ENCODE peak calls at places on chromosomes 16 and 17, in nine cellular contexts. Z is esophagus squamous epithelium, B is psoas muscle, X is A549, Q is H1, C is mucosa of descending colon, Y is A673, H is fibroblast of pulmonary artery, T is HFF-Myc. K is an unnamed sample.
A peak's percentile ranks its signal among the peaks of the same experiment; 100 is the strongest.

GRCh38 chr17:79842656-79843474 is 3.6 kb upstream of the CBX4 start:
- DNase-seq in Z (no peak), B (no peak), X (no peak), Q (peak; percentile 56), C (peak; percentile 27), Y (peak; percentile 70), H (no peak), T (no peak), K (peak; percentile 76)

GRCh38 chr16:75379339-75379738 is 54.0 kb downstream of the CFDP1 start:
- DNase-seq in Z (no peak), B (no peak), X (no peak), Q (no peak), C (no peak), Y (peak; percentile 35), H (no peak), T (no peak), K (no peak)

GRCh38 chr17:44084131-44084538 is 13.6 kb downstream of the G6PC3 start:
- DNase-seq in Z (no peak), B (no peak), X (peak; percentile 82), Q (peak; percentile 85), C (peak; percentile 40), Y (peak; percentile 29), H (no peak), T (no peak), K (peak; percentile 90)

GRCh38 chr16:85637061-85637807 is 24.1 kb downstream of the GSE1 start:
- DNase-seq in Z (no peak), B (no peak), X (no peak), Q (no peak), C (no peak), Y (no peak), H (no peak), T (no peak), K (no peak)

GRCh38 chr16:21611546-21612384 is 12.4 kb downstream of the METTL9 start:
- DNase-seq in Z (no peak), B (no peak), X (no peak), Q (no peak), C (no peak), Y (peak; percentile 62), H (peak; percentile 25), T (no peak), K (no peak)

GRCh38 chr16:66811043-66811442 is 9.7 kb upstream of the TERB1 start:
- DNase-seq in Z (no peak), B (no peak), X (no peak), Q (no peak), C (no peak), Y (no peak), H (no peak), T (no peak), K (no peak)

GRCh38 chr17:19461681-19462080 is 50.6 kb downstream of the RNF112 start:
- DNase-seq in Z (no peak), B (no peak), X (no peak), Q (peak; percentile 48), C (no peak), Y (no peak), H (no peak), T (no peak), K (peak; percentile 66)

GRCh38 chr17:37358098-37358829 is 17.5 kb upstream of the C17orf78 start:
- DNase-seq in Z (no peak), B (peak; percentile 65), X (peak; percentile 82), Q (peak; percentile 85), C (peak; percentile 67), Y (peak; percentile 56), H (peak; percentile 44), T (no peak), K (peak; percentile 97)

GRCh38 chr17:82734987-82735866 is at the start of gene FN3K:
- DNase-seq in Z (no peak), B (peak; percentile 83), X (peak; percentile 50), Q (peak; percentile 85), C (peak; percentile 71), Y (peak; percentile 63), H (peak; percentile 80), T (no peak), K (peak; percentile 93)

GRCh38 chr16:79316004-79316458 is 284.5 kb downstream of the MAF start:
- DNase-seq in Z (no peak), B (no peak), X (no peak), Q (no peak), C (no peak), Y (no peak), H (no peak), T (no peak), K (no peak)

GRCh38 chr17:40419559-40420331 is 2.0 kb upstream of the TOP2A start:
- DNase-seq in Z (no peak), B (no peak), X (no peak), Q (no peak), C (no peak), Y (no peak), H (no peak), T (no peak), K (peak; percentile 61)

DNA sequence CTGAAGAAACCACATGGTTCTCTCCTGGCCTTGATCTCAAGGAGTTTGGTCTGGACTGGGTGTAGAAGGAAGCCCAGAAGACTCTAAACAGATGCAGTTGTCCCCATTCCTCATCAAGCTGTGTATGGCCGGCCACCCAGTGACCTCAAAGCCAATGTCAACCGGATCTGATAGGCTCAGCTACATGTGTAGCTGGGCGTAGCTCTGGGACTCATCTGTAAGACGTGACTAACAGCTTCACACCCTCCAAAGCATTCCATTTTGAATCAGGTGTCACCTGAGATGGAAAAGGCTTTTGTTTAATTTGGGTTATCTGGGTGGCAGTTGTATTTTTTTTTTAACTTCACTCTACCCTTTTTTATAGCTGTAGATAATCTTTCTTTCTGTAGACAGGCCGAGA is 130.4 kb downstream of the ABCC12 start:
- DNase-seq in Z (no peak), B (no peak), X (no peak), Q (no peak), C (no peak), Y (no peak), H (no peak), T (no peak), K (peak; percentile 20)
- TF ChIP-seq CTCF in Z (no peak), B (no peak), X (no peak), Q (no peak), C (no peak), Y (no peak), H (no peak), T (no peak), K (no peak)

GRCh38 chr16:56781565-56781964 is 51.6 kb downstream of the NUP93 start:
- DNase-seq in Z (no peak), B (no peak), X (no peak), Q (no peak), C (no peak), Y (peak; percentile 44), H (no peak), T (no peak), K (no peak)
- H3K4me3 ChIP-seq in Z (no peak overlapping the region), B (no peak overlapping the region), X (no peak overlapping the region), Q (no peak overlapping the region), C (no peak overlapping the region), Y (peak overlapping the region; percentile 0), H (no peak overlapping the region), T (no peak overlapping the region), K (no peak overlapping the region)

GRCh38 chr16:81449241-81449640 is 4.6 kb downstream of the CMIP start:
- DNase-seq in Z (no peak), B (no peak), X (no peak), Q (no peak), C (no peak), Y (no peak), H (no peak), T (no peak), K (no peak)

GRCh38 chr16:81448154-81449131 is 3.8 kb downstream of the CMIP start:
- DNase-seq in Z (no peak), B (no peak), X (no peak), Q (no peak), C (peak; percentile 91), Y (no peak), H (no peak), T (no peak), K (peak; percentile 66)

GRCh38 chr16:81446318-81447275 is 2.0 kb downstream of the CMIP start:
- DNase-seq in Z (no peak), B (no peak), X (peak; percentile 79), Q (peak; percentile 53), C (peak; percentile 64), Y (no peak), H (no peak), T (no peak), K (peak; percentile 68)

GRCh38 chr16:81445926-81446317 is 1.3 kb downstream of the CMIP start:
- DNase-seq in Z (no peak), B (no peak), X (no peak), Q (peak; percentile 48), C (peak; percentile 63), Y (no peak), H (no peak), T (no peak), K (no peak)

GRCh38 chr16:81447383-81448101 is 2.9 kb downstream of the CMIP start:
- DNase-seq in Z (no peak), B (no peak), X (no peak), Q (no peak), C (peak; percentile 67), Y (no peak), H (no peak), T (no peak), K (peak; percentile 76)
- TF ChIP-seq CTCF in Z (no peak), B (no peak), X (no peak), Q (no peak), C (no peak), Y (no peak), H (no peak), T (no peak), K (peak; percentile 51)

GRCh38 chr16:3235856-3236669 is 1.1 kb upstream of the ZNF200 start:
- DNase-seq in Z (no peak), B (peak; percentile 68), X (no peak), Q (peak; percentile 49), C (peak; percentile 56), Y (peak; percentile 31), H (no peak), T (no peak), K (peak; percentile 63)
- H3K4me3 ChIP-seq in Z (no peak overlapping the region), B (no peak overlapping the region), X (no peak overlapping the region), Q (no peak overlapping the region), C (no peak overlapping the region), Y (no peak overlapping the region), H (no peak overlapping the region), T (no peak overlapping the region), K (no peak overlapping the region)

GRCh38 chr17:74299618-74300009 is 25.6 kb downstream of the DNAI2 start:
- DNase-seq in Z (no peak), B (no peak), X (no peak), Q (no peak), C (no peak), Y (no peak), H (no peak), T (no peak), K (no peak)

GRCh38 chr17:74297941-74298340 is 23.9 kb downstream of the DNAI2 start:
- DNase-seq in Z (no peak), B (no peak), X (no peak), Q (no peak), C (no peak), Y (no peak), H (no peak), T (no peak), K (no peak)

GRCh38 chr17:74295625-74296547 is 21.9 kb downstream of the DNAI2 start:
- DNase-seq in Z (no peak), B (no peak), X (no peak), Q (no peak), C (no peak), Y (no peak), H (no peak), T (no peak), K (no peak)

GRCh38 chr17:74298690-74299617 is 24.9 kb downstream of the DNAI2 start:
- DNase-seq in Z (no peak), B (no peak), X (no peak), Q (no peak), C (no peak), Y (no peak), H (no peak), T (no peak), K (no peak)

GRCh38 chr17:74296548-74296936 is 22.5 kb downstream of the DNAI2 start:
- DNase-seq in Z (no peak), B (peak; percentile 76), X (peak; percentile 60), Q (peak; percentile 58), C (peak; percentile 71), Y (peak; percentile 48), H (peak; percentile 73), T (no peak), K (peak; percentile 94)
- TF ChIP-seq CTCF in Z (peak; percentile 43), B (peak; percentile 55), X (peak; percentile 53), Q (peak; percentile 60), C (peak; percentile 9), Y (peak; percentile 58), H (peak; percentile 81), T (peak; percentile 61), K (peak; percentile 84)